ENCODE peak calls at places on chromosome 13, in four cellular contexts. D is transverse colon, Q is A549, X is ovary. E is an unnamed sample.

GRCh38 chr13:50382951-50383350 is 367.7 kb downstream of the KCNRG start:
- DNase-seq in D (no peak), Q (no peak), X (no peak), E (no peak)

GRCh38 chr13:37715606-37716015 is 117.0 kb upstream of the POSTN start:
- DNase-seq in D (no peak), Q (peak), X (no peak), E (no peak)

GRCh38 chr13:48294670-48295069 is 8.9 kb upstream of the RB1 start:
- DNase-seq in D (no peak), Q (no peak), X (no peak), E (no peak)

GRCh38 chr13:107867701-107868661 is 347.4 kb downstream of the LIG4 start:
- DNase-seq in D (no peak), Q (peak), X (no peak), E (no peak)

GRCh38 chr13:114064516-114065140 is 67.8 kb downstream of the RASA3 start:
- DNase-seq in D (peak), Q (peak), X (peak), E (peak)

GRCh38 chr13:110856941-110857835 is 57.7 kb downstream of the ANKRD10 start:
- DNase-seq in D (no peak), Q (no peak), X (no peak), E (no peak)

GRCh38 chr13:113090806-113091205 is 14.8 kb upstream of the F7 start:
- DNase-seq in D (no peak), Q (no peak), X (no peak), E (peak)

GRCh38 chr13:42229287-42229686 is 42.7 kb upstream of the AKAP11 start:
- DNase-seq in D (no peak), Q (no peak), X (no peak), E (no peak)

GRCh38 chr13:66210677-66211076 is 1019.5 kb downstream of the PCDH9 start:
- DNase-seq in D (no peak), Q (peak), X (no peak), E (no peak)

GRCh38 chr13:91270031-91270430 is 77.5 kb upstream of the MIR17HG start:
- DNase-seq in D (no peak), Q (no peak), X (no peak), E (no peak)

GRCh38 chr13:112693831-112694497 is 4.1 kb downstream of the ATP11A start:
- DNase-seq in D (no peak), Q (no peak), X (no peak), E (peak)

GRCh38 chr13:38045278-38046048 is 175.9 kb upstream of the TRPC4 start:
- DNase-seq in D (no peak), Q (peak), X (no peak), E (no peak)

GRCh38 chr13:33186851-33187250 is 98.7 kb downstream of the STARD13 start:
- DNase-seq in D (no peak), Q (no peak), X (no peak), E (no peak)

GRCh38 chr13:91072511-91072910 is 275.0 kb upstream of the MIR17HG start:
- DNase-seq in D (no peak), Q (no peak), X (no peak), E (no peak)

GRCh38 chr13:114087430-114087829 is 45.0 kb downstream of the RASA3 start:
- DNase-seq in D (no peak), Q (no peak), X (no peak), E (peak)

GRCh38 chr13:72186730-72187422 is 319.9 kb upstream of the DACH1 start:
- DNase-seq in D (peak), Q (no peak), X (no peak), E (no peak)

GRCh38 chr13:66343224-66343828 is 886.8 kb downstream of the PCDH9 start:
- DNase-seq in D (no peak), Q (no peak), X (no peak), E (no peak)

GRCh38 chr13:22801402-22802003 is 379.3 kb upstream of the SGCG start:
- DNase-seq in D (no peak), Q (peak), X (no peak), E (no peak)

GRCh38 chr13:79525051-79525450 is 44.1 kb downstream of the NDFIP2 start:
- DNase-seq in D (no peak), Q (no peak), X (no peak), E (no peak)

GRCh38 chr13:36921902-36922301 is 1.9 kb upstream of the SMAD9 start:
- DNase-seq in D (no peak), Q (no peak), X (no peak), E (no peak)

GRCh38 chr13:97726664-97727235 is 226.7 kb upstream of the IPO5 start:
- DNase-seq in D (no peak), Q (no peak), X (no peak), E (no peak)

GRCh38 chr13:55745828-55746227 is 1394.9 kb upstream of the PRR20A start:
- DNase-seq in D (no peak), Q (no peak), X (no peak), E (no peak)

GRCh38 chr13:67117010-67117550 is 113.1 kb downstream of the PCDH9 start:
- DNase-seq in D (no peak), Q (no peak), X (no peak), E (no peak)

GRCh38 chr13:42001580-42001979 is 40.7 kb upstream of the VWA8 start:
- DNase-seq in D (no peak), Q (peak), X (peak), E (no peak)

GRCh38 chr13:28138756-28139470 is 568 bp downstream of the PAN3 start:
- DNase-seq in D (peak), Q (peak), X (peak), E (peak)

GRCh38 chr13:19601749-19602725 is 31.4 kb upstream of the MPHOSPH8 start:
- DNase-seq in D (peak), Q (peak), X (no peak), E (no peak)

GRCh38 chr13:106145997-106146864 is 389.2 kb downstream of the EFNB2 start:
- DNase-seq in D (peak), Q (no peak), X (no peak), E (no peak)

GRCh38 chr13:101917833-101918755 is 465.6 kb downstream of the ITGBL1 start:
- DNase-seq in D (no peak), Q (no peak), X (no peak), E (no peak)

GRCh38 chr13:102405499-102406079 is 3.7 kb upstream of the FGF14 start:
- DNase-seq in D (no peak), Q (no peak), X (no peak), E (no peak)

GRCh38 chr13:51844862-51845573 is at the start of gene TMEM272:
- DNase-seq in D (peak), Q (peak), X (peak), E (no peak)

GRCh38 chr13:59319276-59319675 is 844.5 kb downstream of the DIAPH3 start:
- DNase-seq in D (no peak), Q (no peak), X (no peak), E (no peak)

GRCh38 chr13:67390462-67391093 is 160.4 kb upstream of the PCDH9 start:
- DNase-seq in D (no peak), Q (peak), X (no peak), E (no peak)

GRCh38 chr13:113141591-113141950 is 16.9 kb upstream of the PROZ start:
- DNase-seq in D (no peak), Q (no peak), X (no peak), E (no peak)

GRCh38 chr13:112657850-112658445 is 31.9 kb upstream of the ATP11A start:
- DNase-seq in D (no peak), Q (no peak), X (no peak), E (no peak)

GRCh38 chr13:79936368-79937136 is 404.4 kb downstream of the SPRY2 start:
- DNase-seq in D (no peak), Q (peak), X (no peak), E (no peak)

GRCh38 chr13:51997641-51998330 is 13.5 kb downstream of the ATP7B start:
- DNase-seq in D (no peak), Q (no peak), X (no peak), E (no peak)

GRCh38 chr13:28100149-28101121 is at the start of gene FLT3:
- DNase-seq in D (peak), Q (peak), X (no peak), E (no peak)

GRCh38 chr13:114200673-114201005 is 21.6 kb downstream of the CFAP97D2 start:
- DNase-seq in D (no peak), Q (no peak), X (no peak), E (no peak)

GRCh38 chr13:87677043-87677333 is 5.8 kb downstream of the SLITRK5 start:
- DNase-seq in D (no peak), Q (no peak), X (no peak), E (no peak)

GRCh38 chr13:87677334-87678234 is 6.4 kb downstream of the SLITRK5 start:
- DNase-seq in D (peak), Q (no peak), X (no peak), E (no peak)

GRCh38 chr13:87676254-87677042 is 5.3 kb downstream of the SLITRK5 start:
- DNase-seq in D (no peak), Q (no peak), X (no peak), E (no peak)

GRCh38 chr13:87678353-87678752 is 7.2 kb downstream of the SLITRK5 start:
- DNase-seq in D (no peak), Q (no peak), X (no peak), E (no peak)

DNA sequence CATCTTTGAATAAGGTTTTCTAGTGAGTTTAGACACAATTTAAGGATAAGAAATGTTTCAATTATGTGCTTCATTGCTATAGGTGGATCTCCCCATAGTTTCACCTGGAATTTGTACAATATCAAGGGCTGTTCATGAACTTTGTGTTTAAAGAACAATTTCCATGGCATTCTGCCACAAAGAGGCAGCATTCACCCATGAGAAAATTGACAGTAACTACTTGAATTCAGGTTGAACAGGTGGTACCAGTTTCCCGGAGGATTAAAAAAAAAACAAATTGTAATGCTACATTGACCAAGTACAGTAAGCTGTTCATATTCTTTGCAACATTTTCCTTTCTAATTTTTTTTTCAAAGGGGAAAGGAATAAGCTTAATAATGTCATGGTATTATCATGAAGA is 9.1 kb downstream of the SLITRK5 start:
- DNase-seq in D (no peak), Q (peak), X (no peak), E (no peak)
- TF ChIP-seq CTCF in D (no peak), Q (peak), X (no peak), E (no peak)

GRCh38 chr13:30803791-30804190 is 68.4 kb downstream of the ALOX5AP start:
- DNase-seq in D (no peak), Q (no peak), X (no peak), E (no peak)
- H3K27ac ChIP-seq in D (no peak), Q (no peak), X (no peak), E (peak)

GRCh38 chr13:96474158-96474606 is 384.3 kb downstream of the HS6ST3 start:
- DNase-seq in D (no peak), Q (no peak), X (no peak), E (no peak)
- TF ChIP-seq EP300 in D (no peak), Q (no peak), X (no peak), E (no peak)

DNA sequence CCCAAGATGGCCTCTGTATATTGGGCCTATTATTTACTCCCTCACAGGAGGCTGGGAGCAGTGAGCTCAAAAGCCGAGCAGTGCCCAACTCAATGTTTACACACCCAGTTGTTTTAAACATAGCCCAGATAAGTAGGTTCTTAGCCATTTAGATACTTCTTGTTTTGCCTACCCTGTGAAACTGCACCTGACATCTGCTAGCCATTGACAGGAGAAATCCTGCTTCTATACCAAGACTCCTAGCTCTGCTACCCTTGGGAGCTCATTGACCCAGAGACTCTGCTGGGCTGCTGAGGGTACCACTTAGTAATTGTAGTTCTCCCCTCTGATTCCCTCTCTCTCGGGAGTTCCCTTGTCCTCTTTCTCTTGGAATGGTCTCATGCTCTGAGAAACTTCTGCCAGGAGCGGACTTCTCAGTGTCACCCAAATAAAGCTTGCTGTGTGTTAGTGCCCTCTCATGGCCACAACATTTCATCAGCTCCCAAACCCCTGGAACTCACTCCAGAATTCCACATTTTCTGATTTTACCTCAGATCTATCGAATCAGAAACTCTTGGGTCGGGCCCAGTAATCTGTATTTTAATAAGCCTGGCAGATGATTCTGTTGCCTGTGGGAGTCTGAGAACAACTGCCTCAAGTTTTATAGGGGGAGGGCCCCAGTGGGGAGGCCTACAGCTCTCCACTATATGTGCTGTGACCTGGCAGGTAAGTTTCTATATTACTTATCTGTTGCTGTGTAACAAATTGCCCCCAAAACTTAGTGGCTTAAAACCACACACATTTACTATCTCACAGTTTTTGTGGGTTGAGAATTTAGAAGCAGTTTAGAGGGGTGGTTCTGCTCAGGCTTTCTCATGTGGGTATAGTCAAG is 221.1 kb downstream of the TDRD3 start:
- DNase-seq in D (no peak), Q (peak), X (no peak), E (no peak)
- TF ChIP-seq CTCF in D (no peak), Q (peak), X (no peak), E (no peak)

DNA sequence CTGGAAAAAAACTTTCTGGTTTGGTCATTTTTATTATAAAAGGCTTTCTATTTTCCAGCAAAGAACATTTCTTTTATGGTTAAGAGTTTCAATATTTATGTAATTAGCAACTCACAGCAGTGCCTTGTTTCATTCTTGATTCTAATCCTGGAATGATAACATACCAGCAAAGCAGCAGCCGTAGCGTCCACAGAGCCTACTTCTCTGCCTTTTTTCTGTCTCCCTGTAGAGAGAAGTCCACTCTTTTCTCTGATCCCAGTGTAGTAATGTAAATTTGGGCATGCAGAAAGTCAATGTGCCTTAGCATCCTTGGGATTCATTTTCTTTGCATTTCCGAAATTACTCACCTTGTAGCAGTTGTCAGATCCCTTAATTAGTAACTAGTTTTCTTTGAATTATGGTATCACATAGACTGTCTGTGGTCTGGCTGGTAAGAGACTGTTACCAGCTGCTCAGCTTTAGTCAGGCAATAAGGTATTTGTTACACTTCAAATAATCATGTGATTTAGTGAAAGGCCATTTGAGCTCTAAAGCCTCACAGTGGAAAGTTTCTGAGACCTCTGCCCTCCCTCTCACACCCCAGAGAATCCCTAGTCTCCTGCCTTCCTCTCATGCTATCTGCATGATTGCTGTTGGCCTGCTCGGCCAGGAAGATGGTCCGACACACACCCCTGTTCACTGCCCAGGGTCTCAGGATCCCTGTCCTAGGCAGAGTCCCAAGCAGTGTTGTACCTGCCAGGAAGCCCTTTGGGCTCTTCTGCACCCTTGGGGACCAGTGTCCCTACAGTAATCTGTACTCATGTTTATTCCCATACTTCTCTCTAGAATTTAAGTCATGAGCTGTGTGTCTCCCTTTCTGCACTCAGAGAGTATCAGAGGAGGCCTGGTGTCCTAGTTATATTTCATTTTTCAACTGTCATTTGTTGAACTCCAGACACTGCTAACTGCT is 86.3 kb downstream of the LRCH1 start:
- DNase-seq in D (no peak), Q (no peak), X (no peak), E (no peak)
- H3K27ac ChIP-seq in D (peak), Q (no peak), X (no peak), E (peak)

GRCh38 chr13:109608032-109608431 is 178.4 kb downstream of the IRS2 start:
- DNase-seq in D (no peak), Q (no peak), X (no peak), E (no peak)
- TF ChIP-seq EP300 in D (no peak), Q (no peak), X (no peak), E (no peak)

GRCh38 chr13:40993987-40994386 is 25.1 kb downstream of the ELF1 start:
- DNase-seq in D (peak), Q (no peak), X (no peak), E (no peak)
- TF ChIP-seq CTCF in D (peak), Q (no peak), X (no peak), E (no peak)

DNA sequence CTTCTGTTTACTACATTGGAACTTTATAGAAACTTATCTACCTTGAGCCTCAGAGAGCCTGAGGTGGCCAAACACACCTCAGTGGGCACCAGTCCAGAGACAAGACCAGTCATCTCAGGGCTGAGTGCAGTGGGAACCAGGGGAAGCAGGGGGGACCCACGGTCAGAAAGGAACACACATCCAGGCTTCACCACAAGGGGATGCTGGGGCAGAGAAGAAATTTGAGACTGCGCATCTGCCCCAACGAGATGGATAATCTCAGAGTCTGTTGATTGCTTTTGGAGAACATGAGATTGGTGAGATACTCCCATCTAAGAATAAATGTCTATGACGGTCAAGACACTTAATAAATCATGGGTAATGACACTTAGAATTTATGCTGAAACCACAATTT is 98.7 kb downstream of the DOCK9 start:
- DNase-seq in D (no peak), Q (no peak), X (no peak), E (no peak)
- H3K27ac ChIP-seq in D (no peak), Q (no peak), X (no peak), E (no peak)

GRCh38 chr13:57003682-57004081 is 137.0 kb upstream of the PRR20A start:
- DNase-seq in D (no peak), Q (no peak), X (no peak), E (no peak)
- TF ChIP-seq EP300 in D (no peak), Q (no peak), X (no peak), E (no peak)

DNA sequence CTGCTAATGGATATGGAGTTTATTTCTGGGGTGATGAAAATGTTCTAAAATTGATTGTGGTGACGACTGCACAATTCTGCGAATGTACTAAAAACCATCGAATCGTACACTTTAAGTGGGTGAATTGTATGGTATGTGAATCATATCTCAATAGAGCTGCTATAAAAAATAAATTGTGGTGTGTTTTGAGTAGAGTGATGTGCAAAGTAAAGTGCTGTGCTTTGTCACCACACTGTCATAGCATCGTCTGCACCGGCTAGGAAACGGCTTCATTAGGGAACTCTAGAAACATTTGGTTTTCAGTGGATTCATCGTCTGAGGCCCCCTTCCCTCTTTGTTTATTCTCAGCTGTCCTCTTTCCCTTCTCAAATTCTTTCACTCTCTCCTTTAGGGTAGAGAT is 239.7 kb downstream of the DCLK1 start:
- DNase-seq in D (no peak), Q (no peak), X (no peak), E (no peak)
- TF ChIP-seq CTCF in D (no peak), Q (no peak), X (no peak), E (no peak)